ENCODE peak calls at places on chromosomes 16 and 17, in eight cellular contexts. One of them, this sample, is unnamed.

GRCh38 chr16:2465653-2466415 is 5.3 kb upstream of the NTN3 start:
- DNase-seq in HT1080: no peak
- DNase-seq in left ventricle myocardium superior: no peak
- DNase-seq in GM04504: no peak
- DNase-seq in nucleus accumbens: no peak
- DNase-seq in HT-29: no peak
- DNase-seq in Panc1: no peak
- DNase-seq in stimulated activated CD4-positive, alpha-beta T cell treated with anti-CD3 and anti-CD28 coated beads, TNF-alpha, amount 100 ng/mL, for 4 hours: no peak
- DNase-seq in this sample: no peak

GRCh38 chr16:11128211-11129123 is 127.5 kb downstream of the SOCS1 start:
- DNase-seq in HT1080: no peak
- DNase-seq in left ventricle myocardium superior: peak
- DNase-seq in GM04504: peak
- DNase-seq in nucleus accumbens: no peak
- DNase-seq in HT-29: no peak
- DNase-seq in Panc1: no peak
- DNase-seq in stimulated activated CD4-positive, alpha-beta T cell treated with anti-CD3 and anti-CD28 coated beads, TNF-alpha, amount 100 ng/mL, for 4 hours: no peak
- DNase-seq in this sample: no peak

GRCh38 chr16:24315343-24315742 is 59.2 kb downstream of the CACNG3 start:
- DNase-seq in HT1080: no peak
- DNase-seq in left ventricle myocardium superior: no peak
- DNase-seq in GM04504: no peak
- DNase-seq in nucleus accumbens: no peak
- DNase-seq in HT-29: no peak
- DNase-seq in Panc1: no peak
- DNase-seq in stimulated activated CD4-positive, alpha-beta T cell treated with anti-CD3 and anti-CD28 coated beads, TNF-alpha, amount 100 ng/mL, for 4 hours: no peak
- DNase-seq in this sample: no peak

GRCh38 chr16:8863594-8864424 is 5.0 kb downstream of the CARHSP1 start:
- DNase-seq in HT1080: peak
- DNase-seq in left ventricle myocardium superior: peak
- DNase-seq in GM04504: no peak
- DNase-seq in nucleus accumbens: peak
- DNase-seq in HT-29: peak
- DNase-seq in Panc1: no peak
- DNase-seq in stimulated activated CD4-positive, alpha-beta T cell treated with anti-CD3 and anti-CD28 coated beads, TNF-alpha, amount 100 ng/mL, for 4 hours: no peak
- DNase-seq in this sample: peak

GRCh38 chr16:67709050-67709449 is 10.1 kb downstream of the GFOD2 start:
- DNase-seq in HT1080: no peak
- DNase-seq in left ventricle myocardium superior: no peak
- DNase-seq in GM04504: no peak
- DNase-seq in nucleus accumbens: no peak
- DNase-seq in HT-29: no peak
- DNase-seq in Panc1: no peak
- DNase-seq in stimulated activated CD4-positive, alpha-beta T cell treated with anti-CD3 and anti-CD28 coated beads, TNF-alpha, amount 100 ng/mL, for 4 hours: no peak
- DNase-seq in this sample: no peak

GRCh38 chr17:49384962-49385361 is 22.9 kb upstream of the ZNF652 start:
- DNase-seq in HT1080: no peak
- DNase-seq in left ventricle myocardium superior: no peak
- DNase-seq in GM04504: no peak
- DNase-seq in nucleus accumbens: no peak
- DNase-seq in HT-29: no peak
- DNase-seq in Panc1: no peak
- DNase-seq in stimulated activated CD4-positive, alpha-beta T cell treated with anti-CD3 and anti-CD28 coated beads, TNF-alpha, amount 100 ng/mL, for 4 hours: no peak
- DNase-seq in this sample: no peak

GRCh38 chr16:10736926-10737625 is 6.6 kb upstream of the NUBP1 start:
- DNase-seq in HT1080: peak
- DNase-seq in left ventricle myocardium superior: no peak
- DNase-seq in GM04504: no peak
- DNase-seq in nucleus accumbens: peak
- DNase-seq in HT-29: peak
- DNase-seq in Panc1: peak
- DNase-seq in stimulated activated CD4-positive, alpha-beta T cell treated with anti-CD3 and anti-CD28 coated beads, TNF-alpha, amount 100 ng/mL, for 4 hours: peak
- DNase-seq in this sample: peak

GRCh38 chr17:45405250-45406086 is 27.2 kb downstream of the ARHGAP27 start:
- DNase-seq in HT1080: no peak
- DNase-seq in left ventricle myocardium superior: peak
- DNase-seq in GM04504: no peak
- DNase-seq in nucleus accumbens: no peak
- DNase-seq in HT-29: peak
- DNase-seq in Panc1: no peak
- DNase-seq in stimulated activated CD4-positive, alpha-beta T cell treated with anti-CD3 and anti-CD28 coated beads, TNF-alpha, amount 100 ng/mL, for 4 hours: no peak
- DNase-seq in this sample: peak

GRCh38 chr17:31787857-31788570 is 71.0 kb downstream of the COPRS start:
- DNase-seq in HT1080: peak
- DNase-seq in left ventricle myocardium superior: peak
- DNase-seq in GM04504: peak
- DNase-seq in nucleus accumbens: no peak
- DNase-seq in HT-29: peak
- DNase-seq in Panc1: no peak
- DNase-seq in stimulated activated CD4-positive, alpha-beta T cell treated with anti-CD3 and anti-CD28 coated beads, TNF-alpha, amount 100 ng/mL, for 4 hours: no peak
- DNase-seq in this sample: peak

GRCh38 chr16:73126453-73126853 is 78.5 kb upstream of the ZFHX3 start:
- DNase-seq in HT1080: no peak
- DNase-seq in left ventricle myocardium superior: peak
- DNase-seq in GM04504: peak
- DNase-seq in nucleus accumbens: no peak
- DNase-seq in HT-29: no peak
- DNase-seq in Panc1: no peak
- DNase-seq in stimulated activated CD4-positive, alpha-beta T cell treated with anti-CD3 and anti-CD28 coated beads, TNF-alpha, amount 100 ng/mL, for 4 hours: no peak
- DNase-seq in this sample: no peak

GRCh38 chr16:3655791-3656490 is 1.4 kb downstream of the DNASE1 start:
- DNase-seq in HT1080: no peak
- DNase-seq in left ventricle myocardium superior: no peak
- DNase-seq in GM04504: no peak
- DNase-seq in nucleus accumbens: no peak
- DNase-seq in HT-29: no peak
- DNase-seq in Panc1: no peak
- DNase-seq in stimulated activated CD4-positive, alpha-beta T cell treated with anti-CD3 and anti-CD28 coated beads, TNF-alpha, amount 100 ng/mL, for 4 hours: no peak
- DNase-seq in this sample: no peak

GRCh38 chr17:38415250-38416194 is 12.7 kb upstream of the ARHGAP23 start:
- DNase-seq in HT1080: peak
- DNase-seq in left ventricle myocardium superior: no peak
- DNase-seq in GM04504: no peak
- DNase-seq in nucleus accumbens: peak
- DNase-seq in HT-29: peak
- DNase-seq in Panc1: no peak
- DNase-seq in stimulated activated CD4-positive, alpha-beta T cell treated with anti-CD3 and anti-CD28 coated beads, TNF-alpha, amount 100 ng/mL, for 4 hours: no peak
- DNase-seq in this sample: peak

GRCh38 chr16:27816561-27816960 is 247.0 kb downstream of the GSG1L start:
- DNase-seq in HT1080: no peak
- DNase-seq in left ventricle myocardium superior: no peak
- DNase-seq in GM04504: no peak
- DNase-seq in nucleus accumbens: peak
- DNase-seq in HT-29: no peak
- DNase-seq in Panc1: no peak
- DNase-seq in stimulated activated CD4-positive, alpha-beta T cell treated with anti-CD3 and anti-CD28 coated beads, TNF-alpha, amount 100 ng/mL, for 4 hours: no peak
- DNase-seq in this sample: no peak

GRCh38 chr16:51152691-51153261 is 1.7 kb upstream of the SALL1 start:
- DNase-seq in HT1080: no peak
- DNase-seq in left ventricle myocardium superior: no peak
- DNase-seq in GM04504: peak
- DNase-seq in nucleus accumbens: no peak
- DNase-seq in HT-29: no peak
- DNase-seq in Panc1: no peak
- DNase-seq in stimulated activated CD4-positive, alpha-beta T cell treated with anti-CD3 and anti-CD28 coated beads, TNF-alpha, amount 100 ng/mL, for 4 hours: no peak
- DNase-seq in this sample: peak

GRCh38 chr16:22373662-22374310 is 633 bp downstream of the CDR2 start:
- DNase-seq in HT1080: peak
- DNase-seq in left ventricle myocardium superior: peak
- DNase-seq in GM04504: no peak
- DNase-seq in nucleus accumbens: peak
- DNase-seq in HT-29: peak
- DNase-seq in Panc1: no peak
- DNase-seq in stimulated activated CD4-positive, alpha-beta T cell treated with anti-CD3 and anti-CD28 coated beads, TNF-alpha, amount 100 ng/mL, for 4 hours: peak
- DNase-seq in this sample: peak

GRCh38 chr17:7561589-7562207 is at the start of gene SENP3:
- DNase-seq in HT1080: peak
- DNase-seq in left ventricle myocardium superior: peak
- DNase-seq in GM04504: peak
- DNase-seq in nucleus accumbens: peak
- DNase-seq in HT-29: peak
- DNase-seq in Panc1: no peak
- DNase-seq in stimulated activated CD4-positive, alpha-beta T cell treated with anti-CD3 and anti-CD28 coated beads, TNF-alpha, amount 100 ng/mL, for 4 hours: peak
- DNase-seq in this sample: peak

GRCh38 chr17:3029213-3029913 is 34.0 kb downstream of the OR1D5 start:
- DNase-seq in HT1080: no peak
- DNase-seq in left ventricle myocardium superior: peak
- DNase-seq in GM04504: no peak
- DNase-seq in nucleus accumbens: no peak
- DNase-seq in HT-29: no peak
- DNase-seq in Panc1: no peak
- DNase-seq in stimulated activated CD4-positive, alpha-beta T cell treated with anti-CD3 and anti-CD28 coated beads, TNF-alpha, amount 100 ng/mL, for 4 hours: no peak
- DNase-seq in this sample: no peak

GRCh38 chr16:30121741-30122620 is 1.0 kb downstream of the MAPK3 start:
- DNase-seq in HT1080: no peak
- DNase-seq in left ventricle myocardium superior: peak
- DNase-seq in GM04504: no peak
- DNase-seq in nucleus accumbens: no peak
- DNase-seq in HT-29: no peak
- DNase-seq in Panc1: no peak
- DNase-seq in stimulated activated CD4-positive, alpha-beta T cell treated with anti-CD3 and anti-CD28 coated beads, TNF-alpha, amount 100 ng/mL, for 4 hours: no peak
- DNase-seq in this sample: no peak

GRCh38 chr17:81404557-81405165 is 9.4 kb downstream of the BAHCC1 start:
- DNase-seq in HT1080: no peak
- DNase-seq in left ventricle myocardium superior: no peak
- DNase-seq in GM04504: no peak
- DNase-seq in nucleus accumbens: no peak
- DNase-seq in HT-29: peak
- DNase-seq in Panc1: no peak
- DNase-seq in stimulated activated CD4-positive, alpha-beta T cell treated with anti-CD3 and anti-CD28 coated beads, TNF-alpha, amount 100 ng/mL, for 4 hours: no peak
- DNase-seq in this sample: no peak

GRCh38 chr17:31489295-31490018 is 98.0 kb downstream of the RAB11FIP4 start:
- DNase-seq in HT1080: no peak
- DNase-seq in left ventricle myocardium superior: no peak
- DNase-seq in GM04504: no peak
- DNase-seq in nucleus accumbens: no peak
- DNase-seq in HT-29: peak
- DNase-seq in Panc1: no peak
- DNase-seq in stimulated activated CD4-positive, alpha-beta T cell treated with anti-CD3 and anti-CD28 coated beads, TNF-alpha, amount 100 ng/mL, for 4 hours: no peak
- DNase-seq in this sample: no peak

GRCh38 chr16:47713225-47713595 is 252.1 kb downstream of the PHKB start:
- DNase-seq in HT1080: peak
- DNase-seq in left ventricle myocardium superior: no peak
- DNase-seq in GM04504: peak
- DNase-seq in nucleus accumbens: no peak
- DNase-seq in HT-29: no peak
- DNase-seq in Panc1: no peak
- DNase-seq in stimulated activated CD4-positive, alpha-beta T cell treated with anti-CD3 and anti-CD28 coated beads, TNF-alpha, amount 100 ng/mL, for 4 hours: no peak
- DNase-seq in this sample: peak

GRCh38 chr17:19904924-19905323 is 37.2 kb upstream of the ULK2 start:
- DNase-seq in HT1080: no peak
- DNase-seq in left ventricle myocardium superior: peak
- DNase-seq in GM04504: no peak
- DNase-seq in nucleus accumbens: peak
- DNase-seq in HT-29: no peak
- DNase-seq in Panc1: no peak
- DNase-seq in stimulated activated CD4-positive, alpha-beta T cell treated with anti-CD3 and anti-CD28 coated beads, TNF-alpha, amount 100 ng/mL, for 4 hours: no peak
- DNase-seq in this sample: no peak